ENCODE peak calls at places on chromosome 12, in seven cellular contexts. One of them, this sample, is unnamed.

GRCh38 chr12:100348657-100349454 is 8.0 kb upstream of the SLC17A8 start:
- DNase-seq in H1: no peak
- DNase-seq in GM12878: no peak
- DNase-seq in K562: no peak
- DNase-seq in HepG2: peak
- DNase-seq in IMR-90: peak
- DNase-seq in A549: peak
- DNase-seq in this sample: peak

GRCh38 chr12:128752386-128752785 is 71.4 kb downstream of the SLC15A4 start:
- DNase-seq in K562: no peak
- DNase-seq in A549: no peak
- DNase-seq in HepG2: no peak
- DNase-seq in H1: no peak
- DNase-seq in IMR-90: no peak
- DNase-seq in GM12878: no peak
- DNase-seq in this sample: no peak

GRCh38 chr12:113770389-113770865 is 195.7 kb downstream of the RBM19 start:
- DNase-seq in HepG2: peak
- DNase-seq in K562: no peak
- DNase-seq in H1: no peak
- DNase-seq in IMR-90: no peak
- DNase-seq in A549: no peak
- DNase-seq in GM12878: no peak
- DNase-seq in this sample: no peak

GRCh38 chr12:65765436-65765813 is 58.9 kb upstream of the HMGA2 start:
- DNase-seq in GM12878: no peak
- DNase-seq in K562: no peak
- DNase-seq in A549: no peak
- DNase-seq in H1: no peak
- DNase-seq in IMR-90: peak
- DNase-seq in HepG2: no peak
- DNase-seq in this sample: no peak

GRCh38 chr12:109428038-109428629 is 49.0 kb downstream of the KCTD10 start:
- DNase-seq in H1: peak
- DNase-seq in K562: peak
- DNase-seq in HepG2: peak
- DNase-seq in A549: peak
- DNase-seq in IMR-90: peak
- DNase-seq in GM12878: no peak
- DNase-seq in this sample: peak

GRCh38 chr12:112182499-112182898 is 57.1 kb downstream of the TRAFD1 start:
- DNase-seq in K562: no peak
- DNase-seq in A549: no peak
- DNase-seq in HepG2: no peak
- DNase-seq in IMR-90: peak
- DNase-seq in GM12878: no peak
- DNase-seq in H1: no peak
- DNase-seq in this sample: no peak

GRCh38 chr12:67327466-67327865 is 58.3 kb downstream of the CAND1 start:
- DNase-seq in A549: no peak
- DNase-seq in IMR-90: no peak
- DNase-seq in H1: no peak
- DNase-seq in GM12878: no peak
- DNase-seq in K562: no peak
- DNase-seq in HepG2: no peak
- DNase-seq in this sample: no peak

GRCh38 chr12:124506145-124506831 is 61.1 kb downstream of the NCOR2 start:
- DNase-seq in K562: peak
- DNase-seq in IMR-90: no peak
- DNase-seq in HepG2: no peak
- DNase-seq in H1: no peak
- DNase-seq in GM12878: no peak
- DNase-seq in A549: no peak
- DNase-seq in this sample: peak

GRCh38 chr12:41552507-41553047 is 364.5 kb downstream of the PDZRN4 start:
- DNase-seq in K562: no peak
- DNase-seq in GM12878: no peak
- DNase-seq in H1: no peak
- DNase-seq in IMR-90: no peak
- DNase-seq in A549: no peak
- DNase-seq in HepG2: no peak
- DNase-seq in this sample: no peak

GRCh38 chr12:87758271-87758670 is 270.9 kb downstream of the C12orf50 start:
- DNase-seq in H1: no peak
- DNase-seq in IMR-90: peak
- DNase-seq in K562: no peak
- DNase-seq in HepG2: no peak
- DNase-seq in GM12878: no peak
- DNase-seq in A549: no peak
- DNase-seq in this sample: no peak

GRCh38 chr12:90630006-90630405 is 325.0 kb downstream of the CCER1 start:
- DNase-seq in A549: no peak
- DNase-seq in HepG2: no peak
- DNase-seq in K562: no peak
- DNase-seq in H1: no peak
- DNase-seq in IMR-90: peak
- DNase-seq in GM12878: no peak
- DNase-seq in this sample: peak

GRCh38 chr12:22543246-22544037 is 900 bp downstream of the C2CD5 start:
- DNase-seq in A549: no peak
- DNase-seq in H1: peak
- DNase-seq in GM12878: peak
- DNase-seq in K562: peak
- DNase-seq in IMR-90: peak
- DNase-seq in HepG2: peak
- DNase-seq in this sample: no peak

GRCh38 chr12:43973385-43973784 is 137.5 kb downstream of the TMEM117 start:
- DNase-seq in IMR-90: no peak
- DNase-seq in K562: no peak
- DNase-seq in A549: no peak
- DNase-seq in H1: no peak
- DNase-seq in GM12878: no peak
- DNase-seq in HepG2: no peak
- DNase-seq in this sample: no peak

GRCh38 chr12:91272456-91273063 is 89.9 kb upstream of the DCN start:
- DNase-seq in HepG2: no peak
- DNase-seq in IMR-90: no peak
- DNase-seq in H1: peak
- DNase-seq in A549: no peak
- DNase-seq in GM12878: no peak
- DNase-seq in K562: no peak
- DNase-seq in this sample: no peak

DNA sequence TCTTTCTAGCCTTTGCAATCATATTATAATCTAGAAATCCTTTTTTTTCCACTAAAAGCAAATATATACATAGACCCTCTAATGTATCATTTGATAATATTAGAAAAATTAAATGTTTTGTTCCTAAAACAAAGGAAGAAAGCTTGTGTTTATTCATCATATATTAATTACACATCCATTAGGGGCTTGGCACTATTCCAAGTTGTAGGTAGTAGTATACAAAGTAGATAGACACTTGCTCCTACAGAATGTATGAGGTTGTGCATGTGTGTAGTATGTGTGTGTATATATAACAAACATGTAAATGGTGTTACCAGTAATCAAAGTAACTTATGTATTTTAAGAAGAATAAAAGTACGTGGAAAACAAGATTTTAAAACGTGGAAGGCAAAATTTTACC is 15.0 kb upstream of the KCNMB4 start:
- DNase-seq in H1: no peak
- DNase-seq in HepG2: no peak
- DNase-seq in K562: no peak
- DNase-seq in A549: no peak
- DNase-seq in GM12878: no peak
- DNase-seq in IMR-90: no peak
- DNase-seq in this sample: no peak
- TF ChIP-seq RFX5 in H1: no peak
- TF ChIP-seq RFX5 in HepG2: no peak
- TF ChIP-seq RFX5 in K562: no peak
- TF ChIP-seq RFX5 in A549: no peak
- TF ChIP-seq RFX5 in GM12878: no peak
- TF ChIP-seq RFX5 in IMR-90: no peak
- TF ChIP-seq RFX5 in this sample: no peak

DNA sequence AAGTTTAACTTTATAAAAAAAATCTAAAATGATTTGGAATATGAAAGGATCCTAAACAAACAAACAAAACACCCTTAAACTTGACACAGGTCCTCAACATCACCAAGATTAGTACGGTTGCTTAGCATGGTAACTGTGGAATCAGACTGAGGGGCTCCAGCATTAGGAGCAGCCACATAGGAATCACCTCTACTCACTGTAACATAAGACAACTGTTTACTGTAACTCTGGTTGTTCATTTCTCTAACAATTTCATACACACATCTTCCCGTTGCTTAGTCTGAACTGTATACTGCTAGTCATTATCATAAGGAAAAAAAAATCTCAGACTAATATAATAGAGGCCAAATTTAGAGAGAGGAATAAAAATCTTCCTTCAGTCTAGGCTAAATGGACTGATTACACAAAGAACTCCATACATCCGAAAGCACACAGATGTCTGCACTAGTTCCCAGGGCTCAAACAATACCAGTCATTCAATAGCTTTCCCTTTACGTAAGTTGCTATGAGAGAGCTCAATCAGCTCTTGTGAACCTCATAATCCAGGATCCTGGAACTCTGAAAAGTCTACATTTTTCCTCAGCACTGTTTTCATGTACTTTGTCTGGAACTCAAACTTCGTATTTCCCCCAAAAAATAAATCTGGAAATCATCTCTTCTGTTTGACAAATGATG is 26.0 kb downstream of the LRP6 start:
- DNase-seq in K562: no peak
- DNase-seq in H1: no peak
- DNase-seq in A549: no peak
- DNase-seq in IMR-90: peak
- DNase-seq in HepG2: peak
- DNase-seq in GM12878: no peak
- DNase-seq in this sample: peak
- TF ChIP-seq RFX5 in K562: no peak
- TF ChIP-seq RFX5 in H1: no peak
- TF ChIP-seq RFX5 in A549: no peak
- TF ChIP-seq RFX5 in IMR-90: no peak
- TF ChIP-seq RFX5 in HepG2: peak
- TF ChIP-seq RFX5 in GM12878: no peak
- TF ChIP-seq RFX5 in this sample: no peak

GRCh38 chr12:89067436-89067835 is 284.9 kb downstream of the DUSP6 start:
- DNase-seq in K562: no peak
- DNase-seq in H1: no peak
- DNase-seq in HepG2: no peak
- DNase-seq in GM12878: no peak
- DNase-seq in IMR-90: peak
- DNase-seq in A549: no peak
- DNase-seq in this sample: no peak
- TF ChIP-seq RFX5 in K562: no peak
- TF ChIP-seq RFX5 in H1: no peak
- TF ChIP-seq RFX5 in HepG2: no peak
- TF ChIP-seq RFX5 in GM12878: no peak
- TF ChIP-seq RFX5 in IMR-90: no peak
- TF ChIP-seq RFX5 in A549: no peak
- TF ChIP-seq RFX5 in this sample: no peak

DNA sequence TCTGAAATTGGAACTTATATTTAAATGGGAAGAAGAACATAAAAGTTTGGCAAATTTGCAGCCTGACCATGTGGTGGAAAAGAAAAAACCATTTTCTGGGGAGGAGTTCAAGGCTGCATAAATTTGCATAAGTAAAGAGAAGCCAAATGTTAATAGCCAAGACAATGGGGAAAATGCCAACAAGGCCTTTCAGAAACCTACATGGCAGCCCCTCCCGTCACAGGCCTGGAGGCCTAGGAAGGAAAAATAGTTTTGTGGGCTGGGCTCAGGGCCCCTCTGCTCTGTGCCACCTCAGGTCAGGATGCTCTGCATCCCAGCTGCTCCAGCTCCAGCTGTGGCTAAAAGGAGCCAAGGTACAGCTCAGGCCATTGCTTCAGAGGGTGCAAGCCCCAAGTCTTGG is 67.6 kb upstream of the CCDC60 start:
- DNase-seq in H1: no peak
- DNase-seq in HepG2: no peak
- DNase-seq in K562: no peak
- DNase-seq in GM12878: no peak
- DNase-seq in A549: no peak
- DNase-seq in IMR-90: no peak
- DNase-seq in this sample: no peak
- TF ChIP-seq RFX5 in H1: no peak
- TF ChIP-seq RFX5 in HepG2: no peak
- TF ChIP-seq RFX5 in K562: no peak
- TF ChIP-seq RFX5 in GM12878: no peak
- TF ChIP-seq RFX5 in A549: no peak
- TF ChIP-seq RFX5 in IMR-90: no peak
- TF ChIP-seq RFX5 in this sample: no peak

GRCh38 chr12:52976574-52977071 is 27.7 kb downstream of the KRT18 start:
- DNase-seq in K562: no peak
- DNase-seq in IMR-90: peak
- DNase-seq in H1: no peak
- DNase-seq in HepG2: no peak
- DNase-seq in GM12878: no peak
- DNase-seq in A549: no peak
- DNase-seq in this sample: no peak
- TF ChIP-seq RFX5 in K562: no peak
- TF ChIP-seq RFX5 in IMR-90: no peak
- TF ChIP-seq RFX5 in H1: no peak
- TF ChIP-seq RFX5 in HepG2: no peak
- TF ChIP-seq RFX5 in GM12878: no peak
- TF ChIP-seq RFX5 in A549: no peak
- TF ChIP-seq RFX5 in this sample: no peak

This sample was measured in SK-N-SH.